ENCODE peak calls at places on chromosomes 12 and 14, in six cellular contexts. One of them, this sample, is unnamed.

GRCh38 chr12:131034631-131035267 is 81.0 kb downstream of the ADGRD1 start:
- DNase-seq in stimulated activated CD4-positive, alpha-beta T cell treated with anti-CD3 and anti-CD28 coated beads, Interleukin-1b, Interleukin-23, amount 100 ng/mL, for 24 hours: no peak
- DNase-seq in hypothalamus: no peak
- DNase-seq in Right ventricle myocardium inferior: no peak
- DNase-seq in pancreas: no peak
- DNase-seq in H9: no peak
- DNase-seq in this sample: no peak

GRCh38 chr14:104295681-104296387 is 157.4 kb downstream of the KIF26A start:
- DNase-seq in stimulated activated CD4-positive, alpha-beta T cell treated with anti-CD3 and anti-CD28 coated beads, Interleukin-1b, Interleukin-23, amount 100 ng/mL, for 24 hours: no peak
- DNase-seq in hypothalamus: no peak
- DNase-seq in Right ventricle myocardium inferior: no peak
- DNase-seq in pancreas: no peak
- DNase-seq in H9: peak
- DNase-seq in this sample: no peak

GRCh38 chr14:102540310-102541028 is 30.9 kb upstream of the ANKRD9 start:
- DNase-seq in stimulated activated CD4-positive, alpha-beta T cell treated with anti-CD3 and anti-CD28 coated beads, Interleukin-1b, Interleukin-23, amount 100 ng/mL, for 24 hours: no peak
- DNase-seq in hypothalamus: no peak
- DNase-seq in Right ventricle myocardium inferior: no peak
- DNase-seq in pancreas: no peak
- DNase-seq in H9: no peak
- DNase-seq in this sample: no peak

GRCh38 chr14:92348154-92348553 is 25.2 kb downstream of the SLC24A4 start:
- DNase-seq in stimulated activated CD4-positive, alpha-beta T cell treated with anti-CD3 and anti-CD28 coated beads, Interleukin-1b, Interleukin-23, amount 100 ng/mL, for 24 hours: no peak
- DNase-seq in hypothalamus: no peak
- DNase-seq in Right ventricle myocardium inferior: no peak
- DNase-seq in pancreas: no peak
- DNase-seq in H9: no peak
- DNase-seq in this sample: peak

GRCh38 chr12:93002278-93003054 is 73.4 kb upstream of the EEA1 start:
- DNase-seq in stimulated activated CD4-positive, alpha-beta T cell treated with anti-CD3 and anti-CD28 coated beads, Interleukin-1b, Interleukin-23, amount 100 ng/mL, for 24 hours: no peak
- DNase-seq in hypothalamus: no peak
- DNase-seq in Right ventricle myocardium inferior: no peak
- DNase-seq in pancreas: no peak
- DNase-seq in H9: no peak
- DNase-seq in this sample: peak

GRCh38 chr12:44876554-44877275 is 600 bp upstream of the NELL2 start:
- DNase-seq in stimulated activated CD4-positive, alpha-beta T cell treated with anti-CD3 and anti-CD28 coated beads, Interleukin-1b, Interleukin-23, amount 100 ng/mL, for 24 hours: no peak
- DNase-seq in hypothalamus: no peak
- DNase-seq in Right ventricle myocardium inferior: peak
- DNase-seq in pancreas: peak
- DNase-seq in H9: peak
- DNase-seq in this sample: peak

GRCh38 chr12:118981285-118982201 is at the start of gene SRRM4:
- DNase-seq in stimulated activated CD4-positive, alpha-beta T cell treated with anti-CD3 and anti-CD28 coated beads, Interleukin-1b, Interleukin-23, amount 100 ng/mL, for 24 hours: no peak
- DNase-seq in hypothalamus: no peak
- DNase-seq in Right ventricle myocardium inferior: peak
- DNase-seq in pancreas: peak
- DNase-seq in H9: peak
- DNase-seq in this sample: no peak

GRCh38 chr14:74251546-74252030 is 12.3 kb downstream of the VSX2 start:
- DNase-seq in stimulated activated CD4-positive, alpha-beta T cell treated with anti-CD3 and anti-CD28 coated beads, Interleukin-1b, Interleukin-23, amount 100 ng/mL, for 24 hours: no peak
- DNase-seq in hypothalamus: peak
- DNase-seq in Right ventricle myocardium inferior: no peak
- DNase-seq in pancreas: peak
- DNase-seq in H9: peak
- DNase-seq in this sample: no peak

GRCh38 chr12:118055144-118055557 is 5.8 kb downstream of the WSB2 start:
- DNase-seq in stimulated activated CD4-positive, alpha-beta T cell treated with anti-CD3 and anti-CD28 coated beads, Interleukin-1b, Interleukin-23, amount 100 ng/mL, for 24 hours: peak
- DNase-seq in hypothalamus: no peak
- DNase-seq in Right ventricle myocardium inferior: peak
- DNase-seq in pancreas: peak
- DNase-seq in H9: peak
- DNase-seq in this sample: no peak